ENCODE peak calls at places on chromosomes 4 and X, in seven cellular contexts. Z is esophagus muscularis mucosa, H is adrenal gland, T is keratinocyte, O is spleen, Q is left lung, W is prostate gland. I is an unnamed sample. For H3K4me1, the result is how much of the 10 kb centered on the place peaks cover.

GRCh38 chr4:52197351-52197750 is 146.2 kb downstream of the SPATA18 start:
- DNase-seq in O (no peak), H (no peak), Q (no peak), W (no peak), Z (no peak), T (no peak), I (no peak)

GRCh38 chr4:14294611-14295010 is 667.1 kb upstream of the BOD1L1 start:
- DNase-seq in O (no peak), T (no peak), Q (no peak), H (no peak), Z (no peak), W (no peak), I (no peak)

GRCh38 chr4:73741140-73741749 is 876 bp downstream of the CXCL8 start:
- DNase-seq in T (no peak), Z (no peak), Q (no peak), H (no peak), W (no peak), O (no peak), I (no peak)

GRCh38 chr4:69056921-69057562 is 39.2 kb upstream of the UGT2B7 start:
- DNase-seq in O (no peak), W (no peak), T (no peak), Q (no peak), Z (no peak), H (no peak), I (no peak)

GRCh38 chr4:169066934-169067333 is 56.9 kb upstream of the CBR4 start:
- DNase-seq in H (no peak), W (no peak), O (no peak), T (no peak), Q (no peak), Z (no peak), I (no peak)

GRCh38 chr4:168586926-168587325 is 90.1 kb downstream of the PALLD start:
- DNase-seq in H (no peak), O (no peak), T (no peak), W (no peak), Q (no peak), Z (no peak), I (no peak)

GRCh38 chr4:142846105-142846728 is at the start of gene INPP4B:
- DNase-seq in W (peak), Z (no peak), H (peak), O (peak), Q (peak), T (no peak), I (peak)

GRCh38 chr4:94654714-94655113 is 103.0 kb upstream of the BMPR1B start:
- DNase-seq in Q (no peak), Z (no peak), H (no peak), T (no peak), O (no peak), W (no peak), I (no peak)

GRCh38 chrX:148609766-148610698 is 109.6 kb downstream of the AFF2 start:
- DNase-seq in W (no peak), Z (no peak), O (no peak), T (no peak), Q (no peak), H (no peak), I (no peak)

GRCh38 chr4:72374156-72374555 is 194.9 kb downstream of the ADAMTS3 start:
- DNase-seq in H (no peak), O (no peak), T (no peak), Z (no peak), Q (no peak), W (no peak), I (no peak)

GRCh38 chr4:98341309-98341708 is 80.1 kb downstream of the RAP1GDS1 start:
- DNase-seq in Z (no peak), H (no peak), W (no peak), Q (no peak), O (no peak), T (no peak), I (no peak)

GRCh38 chr4:932713-933070 is 432 bp downstream of the TMEM175 start:
- DNase-seq in O (no peak), Q (peak), Z (no peak), H (no peak), T (no peak), W (no peak), I (no peak)

DNA sequence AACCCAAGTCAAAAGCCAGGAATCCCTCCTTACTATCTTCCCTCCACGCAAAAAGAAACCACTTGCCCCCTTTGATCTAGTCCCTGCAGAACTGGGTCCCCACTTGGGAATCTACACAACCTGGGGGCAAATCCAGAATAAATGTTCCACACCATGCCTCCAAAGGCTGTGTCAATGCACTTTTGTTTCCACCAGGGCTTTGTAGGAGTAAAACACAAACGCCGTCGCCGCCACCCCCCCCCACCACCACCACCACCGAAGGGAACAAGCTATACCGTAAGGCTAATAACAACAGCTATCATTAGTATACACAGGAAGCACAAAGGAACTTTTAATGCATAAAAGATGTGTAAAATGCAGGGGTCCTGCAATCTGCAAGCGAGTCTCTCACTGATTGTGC is 13.3 kb downstream of the BCOR start:
- DNase-seq in T (no peak), H (no peak), Q (no peak), O (no peak), W (no peak), Z (no peak), I (no peak)
- H3K4me1 ChIP-seq in T (under half), H (under half), Q (under half), O (half or more), W (under half), Z (half or more), I (under half)

GRCh38 chr4:83328486-83328885 is 6.2 kb downstream of the HPSE start:
- DNase-seq in O (no peak), H (no peak), W (no peak), T (no peak), Z (no peak), Q (no peak), I (no peak)
- TF ChIP-seq CTCF in O (no peak), H (no peak), W (no peak), T (no peak), Z (no peak), Q (no peak), I (no peak)

GRCh38 chr4:156948738-156949137 is 22.9 kb downstream of the PDGFC start:
- DNase-seq in H (no peak), Z (no peak), Q (no peak), T (no peak), W (no peak), O (no peak), I (no peak)

GRCh38 chr4:156948133-156948532 is 23.5 kb downstream of the PDGFC start:
- DNase-seq in Q (no peak), W (no peak), O (no peak), Z (no peak), H (no peak), T (no peak), I (no peak)

GRCh38 chr4:156950950-156951349 is 20.6 kb downstream of the PDGFC start:
- DNase-seq in W (no peak), H (no peak), Q (no peak), Z (no peak), O (no peak), T (no peak), I (no peak)

GRCh38 chr4:156949373-156949814 is 22.2 kb downstream of the PDGFC start:
- DNase-seq in T (no peak), W (no peak), H (no peak), Q (no peak), Z (no peak), O (no peak), I (no peak)

GRCh38 chr4:156950090-156950489 is 21.5 kb downstream of the PDGFC start:
- DNase-seq in Z (no peak), H (no peak), Q (no peak), W (no peak), T (no peak), O (no peak), I (no peak)
- H3K4me1 ChIP-seq in Z (half or more), H (under half), Q (under half), W (under half), T (half or more), O (under half), I (under half)

DNA sequence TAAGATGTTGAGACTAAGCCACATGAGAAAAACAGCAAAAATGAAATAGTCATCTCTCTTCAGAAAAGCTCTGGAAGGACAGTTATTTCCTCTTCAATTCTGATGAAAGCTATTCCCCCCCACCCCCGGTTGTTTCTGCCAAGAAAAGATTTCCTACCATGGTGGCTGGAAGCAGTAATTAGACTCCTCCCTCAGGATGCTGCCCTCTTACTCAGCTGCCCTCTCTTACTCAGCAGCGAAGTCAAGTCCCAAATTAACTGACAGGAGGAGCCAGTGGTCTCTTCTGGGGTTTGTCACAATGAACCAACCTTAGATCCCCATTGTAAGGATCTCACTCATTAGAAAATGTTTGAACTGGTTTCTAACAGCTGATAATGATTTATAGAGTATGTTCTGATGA is 38.0 kb downstream of the GPM6B start:
- DNase-seq in O (no peak), W (no peak), Z (no peak), T (no peak), Q (no peak), H (no peak), I (no peak)
- TF ChIP-seq CTCF in O (no peak), W (no peak), Z (no peak), T (no peak), Q (no peak), H (no peak), I (no peak)

DNA sequence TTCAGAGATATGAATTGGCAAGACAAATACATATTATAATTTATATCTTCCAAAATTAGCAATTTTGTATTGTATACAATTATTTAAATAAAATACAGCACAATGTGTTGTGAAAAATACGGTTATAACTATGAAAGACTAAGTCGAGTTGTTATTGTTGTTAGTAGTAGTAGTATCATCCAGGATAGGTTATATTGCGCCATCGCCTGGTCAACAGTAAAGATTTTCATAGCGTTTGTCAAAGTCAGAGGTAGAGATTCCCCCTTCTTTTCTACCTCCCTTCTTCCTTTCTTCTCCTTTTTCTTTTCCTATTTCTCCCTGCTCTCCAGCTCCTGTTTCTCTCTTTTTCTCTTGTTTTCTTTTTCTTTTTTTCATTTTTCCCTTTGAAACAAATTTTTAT is 499.1 kb upstream of the EPHA5 start:
- DNase-seq in Q (no peak), W (no peak), T (no peak), H (no peak), Z (no peak), O (no peak), I (no peak)
- H3K4me1 ChIP-seq in Q (under half), W (under half), T (under half), H (under half), Z (under half), O (under half), I (under half)

GRCh38 chr4:60805500-60806313 is 394.4 kb upstream of the ADGRL3 start:
- DNase-seq in H (no peak), O (no peak), Z (no peak), W (no peak), T (no peak), Q (no peak), I (no peak)
- TF ChIP-seq CTCF in H (peak), O (no peak), Z (peak), W (peak), T (peak), Q (peak), I (peak)

DNA sequence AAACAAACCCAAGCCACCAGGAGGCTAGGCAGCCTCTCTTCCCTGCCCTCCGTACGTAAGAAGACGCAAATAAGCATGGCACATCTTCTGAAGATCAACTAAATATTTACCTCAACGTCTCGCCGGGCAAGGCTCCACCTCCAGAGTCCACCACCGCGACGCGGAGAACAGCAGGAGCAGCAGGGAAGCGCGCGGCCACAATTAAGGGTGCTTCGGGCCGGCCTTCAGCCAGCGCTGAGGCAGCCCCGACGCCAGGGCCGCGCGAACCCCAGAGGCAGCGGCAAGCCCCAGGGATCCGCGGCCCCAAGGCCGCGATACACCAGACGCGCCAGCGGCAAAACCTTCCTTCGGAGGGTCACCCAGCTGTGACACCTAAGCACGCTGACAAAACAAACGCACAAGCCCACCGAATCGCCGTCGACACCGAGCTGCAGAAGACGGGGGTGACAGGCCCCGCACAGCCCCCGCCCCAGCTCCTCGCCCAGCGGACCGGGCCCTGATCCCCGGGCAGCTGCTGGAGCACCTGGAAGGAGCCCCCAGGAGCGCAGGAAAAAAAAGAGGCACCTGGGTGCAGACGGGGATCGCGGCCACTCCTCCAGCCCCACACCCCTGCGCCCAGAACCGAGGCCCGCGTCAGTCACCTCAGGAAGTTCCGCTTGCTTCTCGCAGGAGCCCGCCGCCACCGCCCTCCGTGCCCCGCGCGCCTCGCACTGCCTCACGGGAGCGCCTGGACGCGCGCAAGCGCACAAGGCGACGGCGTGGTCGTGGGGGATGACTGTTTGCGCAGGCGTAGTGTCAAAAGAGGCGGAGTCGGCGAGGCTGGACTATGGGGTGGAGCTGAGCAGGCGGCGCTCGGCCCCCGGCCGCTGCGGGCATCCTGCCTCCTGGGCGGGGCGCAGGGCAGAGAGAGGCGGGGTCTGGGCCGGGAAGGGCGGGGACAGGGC is at the start of the genes HAUS3 and POLN:
- DNase-seq in Z (peak), H (peak), Q (peak), T (peak), O (peak), W (peak), I (peak)
- H3K4me1 ChIP-seq in Z (half or more), H (half or more), Q (under half), T (under half), O (half or more), W (under half), I (under half)

I was measured in heart left ventricle.